ENCODE peak calls at places on chromosomes 6 and 20, in eight cellular contexts. T, H, N, M, L, E, B and K are unnamed samples.

GRCh38 chr6:29748391-29749352 is 25.4 kb downstream of the HLA-F start:
- DNase-seq in H (peak), N (peak), E (peak), M (peak), B (peak), T (peak), L (peak), K (peak)

GRCh38 chr6:136084403-136084802 is 165.7 kb downstream of the MTFR2 start:
- DNase-seq in L (no peak), T (no peak), E (no peak), H (no peak), N (no peak), M (peak), B (no peak), K (no peak)

GRCh38 chr6:18302561-18303439 is 38.5 kb upstream of the DEK start:
- DNase-seq in M (peak), H (no peak), N (peak), T (peak), L (no peak), E (no peak), B (no peak), K (no peak)

GRCh38 chr6:40265615-40266014 is 321.5 kb downstream of the LRFN2 start:
- DNase-seq in T (no peak), L (no peak), B (no peak), N (no peak), E (no peak), H (no peak), M (no peak), K (no peak)

GRCh38 chr20:36070451-36070850 is 84.1 kb upstream of the EPB41L1 start:
- DNase-seq in B (no peak), E (no peak), M (no peak), H (no peak), T (no peak), N (no peak), L (no peak), K (no peak)

GRCh38 chr6:67886036-67886707 is 748.9 kb upstream of the ADGRB3 start:
- DNase-seq in T (no peak), H (no peak), B (no peak), N (no peak), E (no peak), L (no peak), M (no peak), K (no peak)

GRCh38 chr6:62202078-62202477 is 83.9 kb downstream of the KHDRBS2 start:
- DNase-seq in T (no peak), H (no peak), N (no peak), B (no peak), E (no peak), M (no peak), L (no peak), K (no peak)

GRCh38 chr20:40646321-40647212 is 42.5 kb downstream of the MAFB start:
- DNase-seq in B (no peak), T (no peak), M (no peak), E (no peak), N (no peak), L (no peak), H (no peak), K (no peak)

GRCh38 chr6:180295-180694 is 112.0 kb upstream of the DUSP22 start:
- DNase-seq in L (no peak), H (no peak), E (no peak), N (no peak), B (no peak), T (no peak), M (no peak), K (no peak)

GRCh38 chr6:72553531-72554202 is 68.2 kb upstream of the KCNQ5 start:
- DNase-seq in E (peak), H (no peak), L (no peak), M (peak), T (peak), B (no peak), N (peak), K (peak)

GRCh38 chr6:69162811-69163210 is 527.7 kb downstream of the ADGRB3 start:
- DNase-seq in H (no peak), E (no peak), B (no peak), T (no peak), L (no peak), M (no peak), N (peak), K (no peak)

GRCh38 chr6:155247618-155248017 is 16.2 kb upstream of the CLDN20 start:
- DNase-seq in M (peak), H (no peak), T (peak), L (no peak), B (peak), N (peak), E (no peak), K (no peak)

GRCh38 chr20:34390769-34391447 is 27.8 kb downstream of the ITCH start:
- DNase-seq in E (peak), N (peak), L (no peak), B (peak), T (peak), H (peak), M (peak), K (peak)

GRCh38 chr20:1389703-1390385 is 3.0 kb downstream of the FKBP1A start:
- DNase-seq in N (no peak), T (no peak), M (no peak), E (no peak), H (no peak), B (no peak), L (no peak), K (no peak)

GRCh38 chr6:3749991-3750323 is 1.6 kb downstream of the PXDC1 start:
- DNase-seq in E (peak), H (peak), L (no peak), B (no peak), M (peak), N (peak), T (no peak), K (peak)

GRCh38 chr20:10318625-10319024 is 100.0 kb downstream of the SNAP25 start:
- DNase-seq in L (no peak), E (no peak), T (no peak), N (no peak), M (no peak), B (no peak), H (no peak), K (no peak)

GRCh38 chr6:6711832-6712231 is 123.3 kb downstream of the LY86 start:
- DNase-seq in T (no peak), H (peak), N (no peak), B (no peak), M (no peak), E (no peak), L (no peak), K (no peak)

GRCh38 chr6:90849686-90850085 is 262.8 kb upstream of the MAP3K7 start:
- DNase-seq in H (no peak), N (no peak), L (no peak), E (no peak), M (no peak), B (no peak), T (no peak), K (no peak)

GRCh38 chr6:155245193-155245592 is 18.6 kb upstream of the CLDN20 start:
- DNase-seq in L (no peak), H (no peak), B (no peak), M (no peak), E (no peak), N (no peak), T (no peak), K (no peak)

GRCh38 chr6:133355922-133356321 is 114.8 kb downstream of the EYA4 start:
- DNase-seq in N (no peak), L (no peak), H (no peak), E (no peak), M (no peak), B (no peak), T (no peak), K (no peak)

GRCh38 chr6:130076512-130076911 is 58.1 kb downstream of the L3MBTL3 start:
- DNase-seq in M (peak), B (no peak), H (no peak), E (no peak), T (no peak), N (peak), L (no peak), K (no peak)

GRCh38 chr6:142275146-142276006 is 26.4 kb upstream of the ADGRG6 start:
- DNase-seq in M (peak), B (no peak), L (no peak), T (no peak), E (peak), N (peak), H (no peak), K (no peak)

GRCh38 chr6:2688416-2689064 is 62.2 kb downstream of the MYLK4 start:
- DNase-seq in H (peak), M (peak), B (peak), T (peak), L (no peak), N (peak), E (peak), K (peak)

GRCh38 chr6:6629416-6629815 is 40.9 kb downstream of the LY86 start:
- DNase-seq in L (no peak), E (no peak), B (no peak), N (peak), M (no peak), T (peak), H (no peak), K (no peak)

GRCh38 chr6:110181131-110182027 is 1.2 kb downstream of the CDC40 start:
- DNase-seq in N (peak), E (peak), H (peak), B (no peak), T (no peak), L (no peak), M (peak), K (no peak)

GRCh38 chr6:151092561-151092960 is 147.2 kb upstream of the AKAP12 start:
- DNase-seq in M (no peak), E (no peak), H (no peak), B (peak), L (no peak), N (no peak), T (no peak), K (no peak)

GRCh38 chr6:139547082-139547776 is 172.8 kb upstream of the CITED2 start:
- DNase-seq in E (peak), B (no peak), N (peak), L (no peak), H (no peak), T (no peak), M (no peak), K (no peak)

GRCh38 chr20:62349537-62350097 is 17.5 kb downstream of the LAMA5 start:
- DNase-seq in H (no peak), L (no peak), N (no peak), B (no peak), M (no peak), T (no peak), E (no peak), K (no peak)

GRCh38 chr6:122048570-122048969 is 350.9 kb upstream of the HSF2 start:
- DNase-seq in M (peak), E (peak), T (no peak), H (no peak), N (peak), L (no peak), B (no peak), K (no peak)
- H3K4me3 ChIP-seq in M (no peak), E (peak), T (no peak), H (no peak), N (no peak), L (no peak), B (no peak), K (peak)

DNA sequence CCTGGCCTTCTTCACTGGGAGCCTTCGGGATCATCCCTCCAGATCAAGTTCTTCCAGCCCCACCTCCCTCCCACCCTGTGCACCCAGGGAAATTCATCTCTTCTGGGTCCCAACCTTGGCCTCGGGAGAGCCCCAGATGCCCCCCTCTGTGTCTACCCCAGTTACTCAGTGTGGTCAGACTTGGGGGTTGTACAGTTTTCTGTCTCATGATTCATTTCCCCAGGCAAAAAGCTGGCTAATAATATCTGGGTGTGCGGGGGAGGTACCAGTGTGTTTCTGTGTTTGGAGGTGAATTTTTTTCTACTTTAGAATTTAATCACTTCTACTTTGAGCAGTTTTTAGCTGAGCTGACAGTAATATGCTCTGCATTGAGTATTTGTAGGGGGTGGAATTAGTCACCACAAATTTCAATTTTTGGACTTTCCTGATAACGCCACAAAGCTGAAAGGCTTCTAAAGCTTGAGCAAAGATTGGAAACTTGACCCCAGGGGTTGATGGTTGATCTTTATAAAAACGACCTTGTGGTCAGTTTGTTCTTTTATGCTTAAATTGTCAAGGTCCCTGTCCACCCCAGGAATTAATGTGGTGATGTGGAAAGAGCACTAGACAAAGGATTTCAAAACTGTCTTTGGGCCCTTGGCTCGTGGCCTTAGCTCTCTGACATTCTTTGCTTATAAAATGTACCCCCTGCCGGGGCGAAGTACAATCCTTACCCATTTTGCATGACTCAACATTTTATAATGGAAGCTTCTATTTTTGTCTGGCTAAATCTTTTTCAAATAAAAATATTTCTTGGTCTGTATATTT is 284.7 kb upstream of the TAB2 start:
- DNase-seq in L (no peak), N (peak), M (peak), E (peak), H (peak), B (peak), T (peak), K (peak)
- H3K4me3 ChIP-seq in L (no peak), N (no peak), M (no peak), E (peak), H (no peak), B (peak), T (peak), K (no peak)

GRCh38 chr20:23087587-23088275 is 1.6 kb upstream of the CD93 start:
- DNase-seq in T (no peak), H (no peak), E (no peak), L (no peak), B (no peak), M (no peak), N (no peak), K (no peak)

GRCh38 chr20:23084845-23085355 is 1.2 kb downstream of the CD93 start:
- DNase-seq in M (no peak), E (no peak), L (no peak), N (no peak), H (no peak), B (no peak), T (no peak), K (no peak)

GRCh38 chr20:23085415-23086055 is 589 bp downstream of the CD93 start:
- DNase-seq in L (no peak), T (no peak), N (no peak), H (no peak), B (no peak), E (no peak), M (no peak), K (no peak)

GRCh38 chr20:23086931-23087411 is 847 bp upstream of the CD93 start:
- DNase-seq in L (no peak), T (no peak), H (peak), B (no peak), E (no peak), N (no peak), M (no peak), K (no peak)

DNA sequence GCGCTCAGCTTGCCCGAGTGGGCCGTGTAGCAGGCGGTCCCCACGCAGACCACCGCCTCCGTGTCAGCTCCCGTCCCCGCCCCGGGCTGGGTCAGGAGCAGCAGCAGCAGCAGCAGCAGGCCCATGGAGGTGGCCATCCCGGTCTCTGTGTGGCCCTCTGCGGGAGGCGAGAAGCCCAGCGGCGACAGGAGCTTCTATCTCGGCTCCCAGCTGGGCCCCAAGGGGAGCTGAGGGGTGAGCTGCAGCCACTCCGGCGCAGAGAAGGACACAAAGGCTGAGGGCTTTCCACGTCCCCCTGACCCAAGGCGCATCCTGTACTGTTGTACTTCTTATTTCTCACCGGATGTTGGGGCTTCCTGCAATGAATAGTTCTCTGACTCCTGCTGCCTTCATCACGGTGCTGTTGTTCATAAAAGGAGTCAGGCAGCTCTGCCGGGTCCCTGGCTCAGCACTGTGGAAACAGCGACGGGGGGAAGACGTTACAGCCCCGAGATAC is at the start of gene CD93:
- DNase-seq in T (no peak), B (no peak), M (peak), E (no peak), L (no peak), H (peak), N (no peak), K (no peak)
- H3K4me3 ChIP-seq in T (no peak), B (no peak), M (no peak), E (no peak), L (no peak), H (no peak), N (no peak), K (no peak)

GRCh38 chr6:112254921-112255320 is 554 bp upstream of the LAMA4 start:
- DNase-seq in B (no peak), L (no peak), H (no peak), N (peak), E (no peak), M (no peak), T (no peak), K (no peak)
- H3K4me3 ChIP-seq in B (peak), L (no peak), H (no peak), N (peak), E (peak), M (peak), T (no peak), K (no peak)